ENCODE peak calls at places on chromosomes 2 and 18, in six cellular contexts. One of them, this sample, is unnamed.

GRCh38 chr2:736939-737338 is 59.7 kb upstream of the TMEM18 start:
- DNase-seq in DND-41: no peak
- DNase-seq in AG10803: no peak
- DNase-seq in CD4-positive, alpha-beta T cell: no peak
- DNase-seq in GM12865: no peak
- DNase-seq in right lobe of liver: no peak
- DNase-seq in this sample: no peak

GRCh38 chr2:3142210-3142609 is 235.4 kb downstream of the EIPR1 start:
- DNase-seq in DND-41: no peak
- DNase-seq in AG10803: no peak
- DNase-seq in CD4-positive, alpha-beta T cell: no peak
- DNase-seq in GM12865: no peak
- DNase-seq in right lobe of liver: no peak
- DNase-seq in this sample: no peak

GRCh38 chr18:78783564-78783960 is 196.1 kb upstream of the SALL3 start:
- DNase-seq in DND-41: no peak
- DNase-seq in AG10803: no peak
- DNase-seq in CD4-positive, alpha-beta T cell: no peak
- DNase-seq in GM12865: no peak
- DNase-seq in right lobe of liver: no peak
- DNase-seq in this sample: no peak

GRCh38 chr2:232085179-232085578 is 123.7 kb downstream of the DIS3L2 start:
- DNase-seq in DND-41: no peak
- DNase-seq in AG10803: no peak
- DNase-seq in CD4-positive, alpha-beta T cell: no peak
- DNase-seq in GM12865: no peak
- DNase-seq in right lobe of liver: no peak
- DNase-seq in this sample: no peak

GRCh38 chr2:215660687-215661086 is 224.8 kb upstream of the FN1 start:
- DNase-seq in DND-41: no peak
- DNase-seq in AG10803: peak
- DNase-seq in CD4-positive, alpha-beta T cell: no peak
- DNase-seq in GM12865: no peak
- DNase-seq in right lobe of liver: no peak
- DNase-seq in this sample: no peak

GRCh38 chr2:218398437-218399390 is 954 bp upstream of the CTDSP1 start:
- DNase-seq in DND-41: peak
- DNase-seq in AG10803: peak
- DNase-seq in CD4-positive, alpha-beta T cell: peak
- DNase-seq in GM12865: peak
- DNase-seq in right lobe of liver: peak
- DNase-seq in this sample: peak

GRCh38 chr2:189609423-189609816 is 28.8 kb upstream of the SLC40A1 start:
- DNase-seq in DND-41: no peak
- DNase-seq in AG10803: peak
- DNase-seq in CD4-positive, alpha-beta T cell: no peak
- DNase-seq in GM12865: no peak
- DNase-seq in right lobe of liver: no peak
- DNase-seq in this sample: no peak

GRCh38 chr2:120587997-120588336 is 147.7 kb upstream of the GLI2 start:
- DNase-seq in DND-41: no peak
- DNase-seq in AG10803: no peak
- DNase-seq in CD4-positive, alpha-beta T cell: no peak
- DNase-seq in GM12865: no peak
- DNase-seq in right lobe of liver: no peak
- DNase-seq in this sample: no peak

GRCh38 chr2:199485732-199486335 is 28.1 kb upstream of the SATB2 start:
- DNase-seq in DND-41: peak
- DNase-seq in AG10803: peak
- DNase-seq in CD4-positive, alpha-beta T cell: no peak
- DNase-seq in GM12865: peak
- DNase-seq in right lobe of liver: peak
- DNase-seq in this sample: peak

GRCh38 chr18:48534364-48534763 is 4.5 kb upstream of the CTIF start:
- DNase-seq in DND-41: no peak
- DNase-seq in AG10803: peak
- DNase-seq in CD4-positive, alpha-beta T cell: no peak
- DNase-seq in GM12865: no peak
- DNase-seq in right lobe of liver: no peak
- DNase-seq in this sample: no peak

GRCh38 chr2:164593959-164594358 is 27.3 kb downstream of the GRB14 start:
- DNase-seq in DND-41: no peak
- DNase-seq in AG10803: no peak
- DNase-seq in CD4-positive, alpha-beta T cell: no peak
- DNase-seq in GM12865: no peak
- DNase-seq in right lobe of liver: no peak
- DNase-seq in this sample: no peak

GRCh38 chr2:54577944-54578667 is 122.0 kb downstream of the SPTBN1 start:
- DNase-seq in DND-41: no peak
- DNase-seq in AG10803: no peak
- DNase-seq in CD4-positive, alpha-beta T cell: no peak
- DNase-seq in GM12865: no peak
- DNase-seq in right lobe of liver: no peak
- DNase-seq in this sample: no peak

GRCh38 chr2:181742908-181743722 is 62.8 kb upstream of the NEUROD1 start:
- DNase-seq in DND-41: peak
- DNase-seq in AG10803: peak
- DNase-seq in CD4-positive, alpha-beta T cell: no peak
- DNase-seq in GM12865: peak
- DNase-seq in right lobe of liver: no peak
- DNase-seq in this sample: peak

DNA sequence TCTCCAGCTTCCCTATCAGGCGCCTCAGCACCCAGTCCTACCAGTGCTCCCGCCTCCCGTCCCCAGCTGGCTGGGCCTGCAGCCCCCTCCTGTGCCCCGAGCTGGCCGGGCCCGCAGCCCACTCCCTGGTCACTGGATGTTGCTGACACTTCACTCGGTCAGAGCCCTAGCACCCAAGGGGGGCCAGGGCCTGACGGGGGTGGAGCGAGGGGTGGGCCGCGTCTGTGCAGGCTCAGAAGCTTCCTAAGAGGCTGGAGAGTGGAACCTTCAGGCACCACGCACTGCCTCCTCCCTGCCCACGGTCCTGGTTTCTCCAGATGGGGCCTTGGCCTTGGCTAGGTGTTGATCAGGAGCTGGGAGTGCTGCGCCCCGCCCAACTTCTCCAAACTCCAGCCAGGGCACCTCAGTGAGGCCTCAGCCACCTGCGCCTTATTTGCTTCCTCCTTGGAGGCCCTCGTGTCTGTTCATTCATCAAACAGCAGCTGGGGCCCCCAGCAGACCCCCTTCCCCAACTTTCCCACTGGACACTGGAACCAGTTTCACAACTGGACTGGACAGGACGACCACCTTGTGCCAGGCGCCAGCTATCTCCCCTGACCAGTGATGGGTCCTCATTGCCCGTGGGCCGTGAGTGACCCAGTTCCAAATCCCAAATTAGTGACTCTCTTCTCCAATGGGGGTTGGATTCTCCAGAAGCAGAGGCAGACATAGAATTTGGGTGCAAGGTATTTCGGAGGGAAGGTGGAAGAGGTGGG is 16.7 kb downstream of the CAPN10 start:
- DNase-seq in DND-41: no peak
- DNase-seq in AG10803: no peak
- DNase-seq in CD4-positive, alpha-beta T cell: no peak
- DNase-seq in GM12865: no peak
- DNase-seq in right lobe of liver: no peak
- DNase-seq in this sample: no peak
- TF ChIP-seq CTCF in DND-41: no peak
- TF ChIP-seq CTCF in AG10803: no peak
- TF ChIP-seq CTCF in CD4-positive, alpha-beta T cell: no peak
- TF ChIP-seq CTCF in GM12865: no peak
- TF ChIP-seq CTCF in right lobe of liver: no peak
- TF ChIP-seq CTCF in this sample: no peak

GRCh38 chr18:66621816-66622576 is 18.1 kb upstream of the CDH19 start:
- DNase-seq in DND-41: no peak
- DNase-seq in AG10803: no peak
- DNase-seq in CD4-positive, alpha-beta T cell: no peak
- DNase-seq in GM12865: no peak
- DNase-seq in right lobe of liver: no peak
- DNase-seq in this sample: no peak

DNA sequence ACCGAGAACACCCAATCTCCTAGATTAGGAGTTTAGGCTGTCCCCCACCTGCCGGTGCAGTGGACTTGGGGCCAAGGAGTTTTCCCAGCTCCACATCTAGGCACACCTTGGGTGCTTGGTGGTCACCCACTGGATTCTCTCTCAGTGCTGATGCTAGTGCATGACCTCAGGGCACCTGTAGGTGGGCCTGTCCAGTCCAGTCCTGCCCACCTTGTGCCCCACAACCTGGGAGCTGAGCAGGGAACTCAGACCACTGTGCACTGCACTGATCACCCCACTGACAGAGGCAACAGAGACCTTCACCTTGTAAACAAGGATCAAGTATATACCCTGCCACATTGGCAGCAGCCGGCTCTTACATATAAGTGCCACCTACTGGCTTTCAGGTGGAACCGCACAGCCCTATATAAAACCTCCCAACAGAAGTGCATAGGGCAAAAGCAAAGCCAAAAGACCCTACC is 12.7 kb upstream of the CDH19 start:
- DNase-seq in DND-41: no peak
- DNase-seq in AG10803: no peak
- DNase-seq in CD4-positive, alpha-beta T cell: no peak
- DNase-seq in GM12865: peak
- DNase-seq in right lobe of liver: no peak
- DNase-seq in this sample: peak
- TF ChIP-seq CTCF in DND-41: peak
- TF ChIP-seq CTCF in AG10803: no peak
- TF ChIP-seq CTCF in CD4-positive, alpha-beta T cell: no peak
- TF ChIP-seq CTCF in GM12865: peak
- TF ChIP-seq CTCF in right lobe of liver: peak
- TF ChIP-seq CTCF in this sample: no peak

GRCh38 chr18:8006979-8007378 is 439.9 kb downstream of the PTPRM start:
- DNase-seq in DND-41: no peak
- DNase-seq in AG10803: no peak
- DNase-seq in CD4-positive, alpha-beta T cell: no peak
- DNase-seq in GM12865: no peak
- DNase-seq in right lobe of liver: no peak
- DNase-seq in this sample: no peak

DNA sequence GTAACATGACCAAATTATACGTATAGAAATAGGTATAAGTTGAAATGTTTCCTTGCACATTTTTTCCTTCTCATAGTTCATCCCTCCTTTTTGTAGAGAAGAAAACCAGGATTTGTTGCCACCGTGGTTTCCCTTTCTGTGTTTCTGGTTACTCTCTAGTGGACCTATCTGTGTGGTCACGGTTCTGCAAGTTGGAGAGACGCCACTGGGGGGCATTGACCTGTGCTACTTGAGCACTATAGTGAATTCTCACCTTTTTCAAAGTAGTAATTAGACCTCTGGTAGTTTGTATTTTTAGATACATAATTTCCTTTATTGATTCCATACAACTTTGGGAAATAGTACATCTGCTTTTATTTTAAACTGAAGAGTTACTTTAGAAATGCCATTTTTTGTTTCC is 444.8 kb downstream of the PTPRM start:
- DNase-seq in DND-41: no peak
- DNase-seq in AG10803: no peak
- DNase-seq in CD4-positive, alpha-beta T cell: no peak
- DNase-seq in GM12865: no peak
- DNase-seq in right lobe of liver: no peak
- DNase-seq in this sample: no peak
- TF ChIP-seq CTCF in DND-41: no peak
- TF ChIP-seq CTCF in AG10803: no peak
- TF ChIP-seq CTCF in CD4-positive, alpha-beta T cell: no peak
- TF ChIP-seq CTCF in GM12865: no peak
- TF ChIP-seq CTCF in right lobe of liver: no peak
- TF ChIP-seq CTCF in this sample: no peak

DNA sequence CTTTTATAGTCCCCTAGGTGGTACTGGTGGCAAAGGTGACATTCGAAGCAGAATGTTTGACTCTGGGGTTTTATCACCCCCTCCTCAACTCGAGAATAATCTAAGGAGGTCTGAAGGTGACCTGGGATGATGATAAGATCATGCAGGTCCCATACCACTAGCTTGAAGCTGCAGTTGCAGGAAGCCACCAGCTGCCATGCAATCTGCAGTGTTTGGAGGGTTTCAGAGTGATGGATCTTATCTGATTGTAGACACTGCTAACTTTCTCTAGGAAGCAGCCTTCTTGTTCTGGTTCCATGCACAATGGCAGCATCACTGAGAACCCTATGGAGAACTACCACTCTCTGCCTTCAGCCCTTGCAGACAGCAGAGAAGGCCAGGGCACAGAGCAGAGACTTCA is 59.4 kb upstream of the LRPPRC start:
- DNase-seq in DND-41: no peak
- DNase-seq in AG10803: no peak
- DNase-seq in CD4-positive, alpha-beta T cell: no peak
- DNase-seq in GM12865: no peak
- DNase-seq in right lobe of liver: no peak
- DNase-seq in this sample: no peak
- TF ChIP-seq CTCF in DND-41: no peak
- TF ChIP-seq CTCF in AG10803: no peak
- TF ChIP-seq CTCF in CD4-positive, alpha-beta T cell: no peak
- TF ChIP-seq CTCF in GM12865: no peak
- TF ChIP-seq CTCF in right lobe of liver: no peak
- TF ChIP-seq CTCF in this sample: no peak

GRCh38 chr18:63981719-63982118 is 11.8 kb downstream of the SERPINB8 start:
- DNase-seq in DND-41: no peak
- DNase-seq in AG10803: no peak
- DNase-seq in CD4-positive, alpha-beta T cell: no peak
- DNase-seq in GM12865: no peak
- DNase-seq in right lobe of liver: no peak
- DNase-seq in this sample: no peak

GRCh38 chr18:63982361-63982760 is 12.5 kb downstream of the SERPINB8 start:
- DNase-seq in DND-41: no peak
- DNase-seq in AG10803: no peak
- DNase-seq in CD4-positive, alpha-beta T cell: no peak
- DNase-seq in GM12865: no peak
- DNase-seq in right lobe of liver: no peak
- DNase-seq in this sample: no peak

GRCh38 chr18:63992751-63993150 is 22.9 kb downstream of the SERPINB8 start:
- DNase-seq in DND-41: peak
- DNase-seq in AG10803: no peak
- DNase-seq in CD4-positive, alpha-beta T cell: no peak
- DNase-seq in GM12865: no peak
- DNase-seq in right lobe of liver: no peak
- DNase-seq in this sample: no peak

GRCh38 chr18:63987743-63988142 is 17.9 kb downstream of the SERPINB8 start:
- DNase-seq in DND-41: no peak
- DNase-seq in AG10803: no peak
- DNase-seq in CD4-positive, alpha-beta T cell: no peak
- DNase-seq in GM12865: no peak
- DNase-seq in right lobe of liver: no peak
- DNase-seq in this sample: no peak

GRCh38 chr18:63986885-63987284 is 17.0 kb downstream of the SERPINB8 start:
- DNase-seq in DND-41: no peak
- DNase-seq in AG10803: no peak
- DNase-seq in CD4-positive, alpha-beta T cell: no peak
- DNase-seq in GM12865: no peak
- DNase-seq in right lobe of liver: no peak
- DNase-seq in this sample: no peak
- TF ChIP-seq CTCF in DND-41: no peak
- TF ChIP-seq CTCF in AG10803: no peak
- TF ChIP-seq CTCF in CD4-positive, alpha-beta T cell: no peak
- TF ChIP-seq CTCF in GM12865: no peak
- TF ChIP-seq CTCF in right lobe of liver: no peak
- TF ChIP-seq CTCF in this sample: no peak

DNA sequence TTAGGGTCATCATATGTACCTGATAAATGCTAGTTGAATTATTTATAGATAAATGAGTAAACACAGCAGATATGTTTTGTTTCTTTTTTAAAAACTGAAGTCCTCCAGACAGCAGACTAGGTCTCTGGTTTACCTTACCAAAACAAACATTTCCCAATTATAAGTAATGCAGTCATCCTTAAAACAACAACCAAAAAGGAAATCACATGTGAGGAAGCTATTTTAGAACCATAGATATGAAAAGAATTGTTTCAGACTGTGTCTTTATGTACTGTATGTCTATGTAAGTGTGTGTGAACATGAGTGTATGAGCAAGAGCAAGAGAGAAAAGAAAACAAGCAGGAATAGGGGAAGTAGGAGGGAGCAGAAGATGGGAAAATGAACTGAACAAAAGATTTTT is 441.0 kb downstream of the CPS1 start:
- DNase-seq in DND-41: no peak
- DNase-seq in AG10803: no peak
- DNase-seq in CD4-positive, alpha-beta T cell: no peak
- DNase-seq in GM12865: no peak
- DNase-seq in right lobe of liver: no peak
- DNase-seq in this sample: no peak
- TF ChIP-seq CTCF in DND-41: no peak
- TF ChIP-seq CTCF in AG10803: no peak
- TF ChIP-seq CTCF in CD4-positive, alpha-beta T cell: no peak
- TF ChIP-seq CTCF in GM12865: no peak
- TF ChIP-seq CTCF in right lobe of liver: no peak
- TF ChIP-seq CTCF in this sample: no peak